ENCODE peak calls at places on chromosome 12, in ten cellular contexts. A is iPS DF 19.7; C is fibroblast of mammary gland; G is cardiac muscle cell; K is EH; F is amygdala; S is stimulated activated CD4-positive, alpha-beta T cell treated with anti-CD3 and anti-CD28 coated beads, Interleukin-2, amount 100 ng/mL, for 48 hours; Z is kidney tubule cell; Q is iris pigment epithelial cell; I is WTC11. W is an unnamed sample.

GRCh38 chr12:52207895-52208294 is 16.1 kb upstream of the KRT80 start:
- DNase-seq in G (no peak), F (no peak), Q (no peak), A (no peak), Z (peak; percentile 77), C (peak; percentile 88), S (no peak), K (peak; percentile 54), I (no peak), W (no peak)

GRCh38 chr12:41604830-41605229 is 416.7 kb downstream of the PDZRN4 start:
- DNase-seq in G (no peak), I (no peak), K (no peak), Z (peak; percentile 88), F (no peak), S (no peak), C (no peak), A (no peak), Q (peak; percentile 49), W (no peak)

GRCh38 chr12:11650697-11651281 is 1.3 kb downstream of the ETV6 start:
- DNase-seq in I (no peak), G (peak; percentile 15), F (no peak), K (peak; percentile 55), Q (peak; percentile 50), S (no peak), C (peak; percentile 46), A (no peak), Z (peak; percentile 37), W (no peak)

GRCh38 chr12:58566599-58566998 is 353.7 kb downstream of the LRIG3 start:
- DNase-seq in F (no peak), C (peak; percentile 93), I (no peak), Q (peak; percentile 95), S (no peak), K (peak; percentile 96), Z (no peak), A (no peak), G (no peak), W (no peak)

GRCh38 chr12:9392842-9393241 is 184.6 kb upstream of the PZP start:
- DNase-seq in Z (no peak), C (no peak), Q (no peak), A (no peak), F (no peak), S (no peak), I (no peak), K (no peak), G (no peak), W (no peak)

GRCh38 chr12:62744551-62744950 is 190.4 kb downstream of the PPM1H start:
- DNase-seq in A (no peak), C (no peak), K (peak; percentile 22), S (no peak), Z (no peak), G (no peak), I (no peak), Q (no peak), F (no peak), W (peak; percentile 86)

GRCh38 chr12:54364413-54364812 is at the start of gene GPR84:
- DNase-seq in Z (no peak), C (no peak), I (no peak), G (no peak), S (no peak), A (no peak), F (no peak), K (no peak), Q (no peak), W (no peak)

GRCh38 chr12:81257952-81258551 is 180.2 kb downstream of the ACSS3 start:
- DNase-seq in S (no peak), A (no peak), Q (peak; percentile 58), Z (peak; percentile 41), I (no peak), G (peak; percentile 32), K (peak; percentile 47), C (peak; percentile 62), F (no peak), W (no peak)

GRCh38 chr12:29389295-29389919 is 8.4 kb upstream of the ERGIC2 start:
- DNase-seq in Z (no peak), I (no peak), A (no peak), G (no peak), C (no peak), Q (no peak), F (no peak), S (no peak), K (no peak), W (no peak)

GRCh38 chr12:121724930-121725329 is 12.4 kb downstream of the TMEM120B start:
- DNase-seq in Q (peak; percentile 18), Z (no peak), K (peak; percentile 25), G (no peak), S (no peak), A (no peak), I (no peak), C (no peak), F (no peak), W (no peak)

GRCh38 chr12:132046561-132046960 is 96.8 kb downstream of the EP400 start:
- DNase-seq in F (no peak), S (no peak), I (no peak), C (peak; percentile 90), Q (peak; percentile 96), G (no peak), A (no peak), K (peak; percentile 93), Z (peak; percentile 20), W (no peak)

GRCh38 chr12:120438495-120439198 is 734 bp downstream of the COX6A1 start:
- DNase-seq in C (no peak), Q (no peak), Z (peak; percentile 25), S (no peak), K (no peak), F (no peak), I (no peak), A (no peak), G (no peak), W (no peak)

GRCh38 chr12:118680361-118680963 is 300.9 kb upstream of the SRRM4 start:
- DNase-seq in Q (no peak), F (no peak), G (no peak), S (no peak), I (peak; percentile 13), K (no peak), A (no peak), Z (no peak), C (no peak), W (peak; percentile 50)

GRCh38 chr12:49301759-49302158 is 6.8 kb downstream of the PRPH start:
- DNase-seq in G (no peak), F (no peak), K (no peak), I (no peak), Z (no peak), S (no peak), Q (no peak), C (no peak), A (no peak), W (no peak)

GRCh38 chr12:69987453-69988102 is 162.6 kb downstream of the MYRFL start:
- DNase-seq in S (no peak), A (no peak), C (peak; percentile 92), F (no peak), G (peak; percentile 13), K (peak; percentile 93), Q (peak; percentile 92), I (no peak), Z (peak; percentile 94), W (no peak)

GRCh38 chr12:113120670-113121370 is 14.7 kb downstream of the RASAL1 start:
- DNase-seq in K (no peak), I (no peak), C (peak; percentile 6), Q (no peak), Z (peak; percentile 26), F (no peak), S (no peak), G (no peak), A (no peak), W (no peak)

GRCh38 chr12:1995205-1995896 is 8.9 kb downstream of the DCP1B start:
- DNase-seq in Z (no peak), K (no peak), G (no peak), I (no peak), C (no peak), Q (peak; percentile 10), F (no peak), S (no peak), A (no peak), W (no peak)

GRCh38 chr12:68317047-68317667 is 15.0 kb downstream of the MDM1 start:
- DNase-seq in K (peak; percentile 62), A (no peak), Q (peak; percentile 54), F (no peak), I (no peak), Z (peak; percentile 52), G (peak; percentile 58), S (peak; percentile 41), C (peak; percentile 66), W (no peak)

GRCh38 chr12:125148316-125148715 is 83.1 kb downstream of the AACS start:
- DNase-seq in F (no peak), K (no peak), Q (no peak), G (no peak), I (no peak), S (no peak), Z (no peak), A (no peak), C (no peak), W (no peak)

GRCh38 chr12:62995097-62995496 is 60.1 kb upstream of the PPM1H start:
- DNase-seq in S (no peak), I (peak; percentile 50), G (no peak), Q (no peak), Z (no peak), K (no peak), A (no peak), F (no peak), C (no peak), W (no peak)

GRCh38 chr12:104998423-104999346 is 12.6 kb downstream of the NOPCHAP1 start:
- DNase-seq in S (no peak), Z (no peak), K (no peak), A (no peak), Q (no peak), G (no peak), C (no peak), I (no peak), F (no peak), W (no peak)

GRCh38 chr12:127381043-127381668 is 885.8 kb upstream of the TMEM132C start:
- DNase-seq in K (peak; percentile 37), G (peak; percentile 87), S (peak; percentile 49), F (no peak), Q (peak; percentile 16), Z (peak; percentile 50), I (peak; percentile 64), A (peak; percentile 48), C (peak; percentile 23), W (peak; percentile 77)

GRCh38 chr12:49673446-49674317 is 33.5 kb downstream of the FMNL3 start:
- DNase-seq in G (peak; percentile 89), K (peak; percentile 95), I (peak; percentile 66), Z (peak; percentile 35), C (peak; percentile 94), A (no peak), Q (peak; percentile 96), S (no peak), F (peak; percentile 72), W (peak; percentile 89)

GRCh38 chr12:6038160-6038559 is 86.3 kb downstream of the VWF start:
- DNase-seq in Q (peak; percentile 86), F (no peak), S (peak; percentile 41), K (peak; percentile 41), I (peak; percentile 84), C (peak; percentile 80), Z (peak; percentile 79), A (peak; percentile 94), G (peak; percentile 85), W (no peak)

GRCh38 chr12:67459173-67459572 is 189.4 kb upstream of the DYRK2 start:
- DNase-seq in G (no peak), C (no peak), Z (no peak), S (no peak), Q (no peak), F (no peak), I (no peak), K (peak; percentile 66), A (no peak), W (no peak)

GRCh38 chr12:78721906-78722305 is 142.7 kb upstream of the SYT1 start:
- DNase-seq in Z (no peak), S (no peak), C (no peak), Q (no peak), K (no peak), F (no peak), A (no peak), G (no peak), I (no peak), W (no peak)

GRCh38 chr12:85725991-85726390 is 110.2 kb downstream of the RASSF9 start:
- DNase-seq in S (no peak), Q (no peak), K (no peak), G (no peak), Z (no peak), F (no peak), A (no peak), I (no peak), C (peak; percentile 12), W (no peak)

GRCh38 chr12:63913929-63914328 is 69.4 kb downstream of the SRGAP1 start:
- DNase-seq in K (no peak), I (no peak), Z (no peak), G (no peak), S (no peak), C (no peak), Q (no peak), A (no peak), F (no peak), W (no peak)

W was measured in left lung.